ENCODE peak calls at places on chromosomes 3 and 15, in five cellular contexts. G is GM23338, H is psoas muscle, C is body of pancreas, Z is HCT116. M is an unnamed sample. For H3K36me3, the result is how much of the 10 kb centered on the place peaks cover.

GRCh38 chr3:106332884-106333283 is 464.1 kb upstream of the CBLB start:
- DNase-seq in C (no peak), Z (no peak), H (no peak), G (peak), M (no peak)

GRCh38 chr15:70151441-70151840 is 53.7 kb upstream of the TLE3 start:
- DNase-seq in C (no peak), Z (no peak), G (no peak), H (no peak), M (no peak)

GRCh38 chr3:171284308-171285075 is 175.7 kb downstream of the TNIK start:
- DNase-seq in C (peak), H (no peak), G (no peak), Z (peak), M (no peak)

GRCh38 chr3:159451482-159451881 is 537.2 kb upstream of the IL12A start:
- DNase-seq in H (no peak), G (no peak), Z (no peak), C (no peak), M (no peak)

GRCh38 chr3:58191361-58191991 is 19.3 kb downstream of the DNASE1L3 start:
- DNase-seq in G (no peak), Z (no peak), H (no peak), C (no peak), M (no peak)

GRCh38 chr3:142228964-142229363 is 3.6 kb upstream of the GK5 start:
- DNase-seq in Z (no peak), C (no peak), G (no peak), H (no peak), M (no peak)

GRCh38 chr3:57652203-57652602 is 40.7 kb downstream of the DENND6A start:
- DNase-seq in Z (no peak), H (no peak), G (no peak), C (no peak), M (no peak)

GRCh38 chr15:39919740-39920509 is at the start of gene GPR176:
- DNase-seq in Z (no peak), G (peak), C (peak), H (peak), M (peak)

GRCh38 chr3:11764931-11765363 is 81.7 kb downstream of the TAMM41 start:
- DNase-seq in C (no peak), Z (peak), H (no peak), G (no peak), M (no peak)

GRCh38 chr3:171000281-171000680 is 26.2 kb downstream of the SLC2A2 start:
- DNase-seq in H (no peak), Z (no peak), G (no peak), C (no peak), M (no peak)

GRCh38 chr15:38414351-38414750 is 39.6 kb upstream of the FAM98B start:
- DNase-seq in Z (peak), G (peak), C (peak), H (peak), M (no peak)

GRCh38 chr15:77599899-77600298 is 32.8 kb downstream of the LINGO1 start:
- DNase-seq in G (peak), C (no peak), Z (peak), H (no peak), M (no peak)

GRCh38 chr3:19901337-19901736 is 32.7 kb downstream of the EFHB start:
- DNase-seq in H (no peak), C (no peak), Z (no peak), G (no peak), M (no peak)

GRCh38 chr3:141476033-141476432 is 10.8 kb upstream of the RASA2 start:
- DNase-seq in Z (no peak), C (no peak), G (no peak), H (no peak), M (no peak)

GRCh38 chr15:73028030-73028429 is 24.2 kb upstream of the NEO1 start:
- DNase-seq in Z (no peak), H (no peak), G (no peak), C (no peak), M (no peak)

GRCh38 chr3:100777271-100777670 is 68.0 kb downstream of the TFG start:
- DNase-seq in Z (no peak), H (no peak), C (no peak), G (no peak), M (no peak)

GRCh38 chr3:45647148-45647619 is 42.0 kb upstream of the SACM1L start:
- DNase-seq in H (no peak), Z (no peak), C (peak), G (no peak), M (peak)

GRCh38 chr15:59283717-59284336 is 77.2 kb downstream of the LDHAL6B start:
- DNase-seq in Z (peak), H (no peak), G (no peak), C (no peak), M (no peak)

GRCh38 chr3:197549261-197549885 is 6.4 kb downstream of the BDH1 start:
- DNase-seq in Z (no peak), C (no peak), H (no peak), G (peak), M (no peak)

GRCh38 chr15:50577492-50577891 is 31.0 kb upstream of the USP50 start:
- DNase-seq in C (no peak), H (no peak), Z (no peak), G (no peak), M (no peak)

GRCh38 chr15:61282661-61283060 is 53.6 kb upstream of the RORA start:
- DNase-seq in G (no peak), C (no peak), H (no peak), Z (no peak), M (no peak)

GRCh38 chr3:191502583-191502982 is 41.6 kb downstream of the PYDC2 start:
- DNase-seq in G (peak), Z (peak), H (no peak), C (no peak), M (no peak)

GRCh38 chr3:149579838-149580542 is 77.8 kb downstream of the WWTR1 start:
- DNase-seq in H (no peak), C (no peak), Z (peak), G (no peak), M (no peak)

GRCh38 chr15:62781081-62781497 is 261.5 kb upstream of the TPM1 start:
- DNase-seq in C (peak), Z (no peak), G (no peak), H (no peak), M (no peak)

GRCh38 chr3:149151843-149152242 is 22.4 kb downstream of the HPS3 start:
- DNase-seq in C (peak), G (no peak), H (no peak), Z (no peak), M (no peak)

GRCh38 chr3:141659821-141660597 is 78.1 kb upstream of the RNF7 start:
- DNase-seq in Z (no peak), G (peak), C (peak), H (peak), M (peak)

GRCh38 chr3:131730581-131730980 is 227.8 kb upstream of the MRPL3 start:
- DNase-seq in G (no peak), C (no peak), H (no peak), Z (no peak), M (no peak)

GRCh38 chr3:178525180-178525704 is 11.0 kb upstream of the KCNMB2 start:
- DNase-seq in Z (no peak), C (no peak), G (peak), H (no peak), M (no peak)

GRCh38 chr3:112786002-112786590 is 60.6 kb downstream of the CD200R1L start:
- DNase-seq in C (no peak), H (no peak), Z (no peak), G (no peak), M (no peak)

GRCh38 chr3:117633207-117633606 is 923.6 kb downstream of the TUSC7 start:
- DNase-seq in G (no peak), C (peak), Z (no peak), H (no peak), M (no peak)

GRCh38 chr3:100756441-100756840 is 47.1 kb downstream of the TFG start:
- DNase-seq in Z (no peak), C (no peak), G (no peak), H (peak), M (no peak)

GRCh38 chr3:30477149-30477921 is 129.1 kb upstream of the TGFBR2 start:
- DNase-seq in G (no peak), H (no peak), Z (no peak), C (no peak), M (no peak)

GRCh38 chr15:39429898-39430357 is 151.0 kb upstream of the THBS1 start:
- DNase-seq in G (no peak), C (no peak), Z (no peak), H (no peak), M (no peak)

GRCh38 chr3:118729546-118729945 is 305.1 kb downstream of the IGSF11 start:
- DNase-seq in Z (no peak), C (no peak), H (no peak), G (peak), M (no peak)

GRCh38 chr3:172373912-172374311 is 74.3 kb downstream of the GHSR start:
- DNase-seq in Z (no peak), C (no peak), H (no peak), G (no peak), M (no peak)
- H3K36me3 ChIP-seq in Z (under half), C (under half), H (under half), G (under half), M (under half)

GRCh38 chr15:92915766-92916435 is 15.8 kb downstream of the CHD2 start:
- DNase-seq in C (no peak), Z (no peak), G (peak), H (no peak), M (no peak)

GRCh38 chr15:92917606-92918407 is 17.7 kb downstream of the CHD2 start:
- DNase-seq in Z (peak), H (peak), G (peak), C (peak), M (peak)

GRCh38 chr15:92914768-92915221 is 14.7 kb downstream of the CHD2 start:
- DNase-seq in C (no peak), G (no peak), H (no peak), Z (no peak), M (no peak)

GRCh38 chr15:92910451-92910850 is 10.3 kb downstream of the CHD2 start:
- DNase-seq in H (no peak), Z (no peak), C (no peak), G (no peak), M (no peak)

DNA sequence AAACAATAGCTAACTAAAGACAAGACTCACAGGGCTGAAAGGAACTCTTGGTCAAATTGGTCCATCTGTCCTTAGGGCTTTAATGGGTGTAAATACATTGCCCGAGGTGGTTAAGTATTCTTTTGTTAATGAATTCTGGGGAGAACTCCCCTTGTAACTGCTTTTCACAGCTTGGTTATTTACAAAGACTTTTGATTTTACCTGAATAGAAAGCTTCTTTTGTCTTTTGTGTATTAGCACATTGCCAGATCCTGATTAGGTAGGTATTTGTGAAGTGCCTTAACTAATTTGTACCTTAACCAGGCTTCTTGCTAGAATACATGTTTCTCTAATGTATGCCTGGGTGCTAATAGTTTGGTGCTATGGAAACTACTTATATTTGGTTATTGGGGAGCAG is 14.0 kb downstream of the CHD2 start:
- DNase-seq in H (no peak), C (no peak), G (peak), Z (no peak), M (no peak)
- H3K36me3 ChIP-seq in H (under half), C (under half), G (under half), Z (under half), M (under half)

DNA sequence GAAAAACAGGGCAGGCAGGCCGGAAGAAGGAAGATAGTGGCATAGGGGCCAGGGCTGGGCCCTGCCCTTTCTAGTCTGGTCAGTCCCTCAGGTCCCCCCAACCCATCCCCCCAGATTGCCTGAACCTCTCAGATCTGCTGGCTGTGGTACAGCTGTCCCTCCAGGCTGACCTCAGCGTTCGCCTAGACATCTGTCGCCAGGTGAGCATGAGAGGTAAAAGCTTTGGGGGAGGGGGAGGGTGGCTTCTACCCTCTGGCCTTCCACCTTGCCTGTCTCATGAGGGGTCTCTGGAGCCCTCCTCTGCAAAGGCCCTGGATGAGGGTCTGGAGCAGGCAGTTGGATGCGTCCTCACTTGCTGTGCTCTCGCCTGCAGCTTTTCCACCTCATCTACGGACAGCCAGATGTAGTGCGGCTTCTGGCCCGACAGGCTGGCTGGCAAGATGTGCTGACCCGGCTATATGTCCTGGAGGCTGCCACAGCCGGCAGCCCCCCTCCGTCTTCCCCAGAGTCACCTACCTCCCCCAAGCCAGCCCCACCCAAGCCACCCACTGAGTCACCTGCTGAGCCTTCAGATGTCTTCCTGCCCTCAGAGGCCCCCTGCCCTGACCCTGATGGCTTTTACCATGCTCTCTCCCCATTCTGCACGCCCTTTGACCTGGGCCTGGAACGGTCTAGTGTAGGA is 20.2 kb downstream of the NBEAL2 start:
- DNase-seq in Z (no peak), G (no peak), C (no peak), H (no peak), M (no peak)
- H3K36me3 ChIP-seq in Z (under half), G (under half), C (under half), H (under half), M (half or more)

GRCh38 chr15:65391732-65392131 is 13.9 kb upstream of the IGDCC3 start:
- DNase-seq in Z (no peak), C (no peak), G (no peak), H (no peak), M (no peak)

GRCh38 chr15:65386886-65387285 is 9.1 kb upstream of the IGDCC3 start:
- DNase-seq in G (no peak), C (no peak), Z (no peak), H (no peak), M (no peak)

GRCh38 chr15:65390447-65390846 is 12.6 kb upstream of the IGDCC3 start:
- DNase-seq in H (no peak), C (no peak), G (no peak), Z (no peak), M (no peak)

GRCh38 chr15:65388306-65389080 is 10.7 kb upstream of the IGDCC3 start:
- DNase-seq in Z (no peak), H (no peak), C (no peak), G (no peak), M (no peak)

GRCh38 chr15:65389226-65389625 is 11.4 kb upstream of the IGDCC3 start:
- DNase-seq in Z (no peak), C (no peak), G (no peak), H (no peak), M (no peak)
- H3K36me3 ChIP-seq in Z (under half), C (under half), G (under half), H (under half), M (under half)

GRCh38 chr15:52568569-52569243 is at the start of gene ARPP19:
- DNase-seq in Z (peak), C (peak), G (peak), H (peak), M (peak)
- H3K36me3 ChIP-seq in Z (under half), C (under half), G (under half), H (under half), M (under half)

DNA sequence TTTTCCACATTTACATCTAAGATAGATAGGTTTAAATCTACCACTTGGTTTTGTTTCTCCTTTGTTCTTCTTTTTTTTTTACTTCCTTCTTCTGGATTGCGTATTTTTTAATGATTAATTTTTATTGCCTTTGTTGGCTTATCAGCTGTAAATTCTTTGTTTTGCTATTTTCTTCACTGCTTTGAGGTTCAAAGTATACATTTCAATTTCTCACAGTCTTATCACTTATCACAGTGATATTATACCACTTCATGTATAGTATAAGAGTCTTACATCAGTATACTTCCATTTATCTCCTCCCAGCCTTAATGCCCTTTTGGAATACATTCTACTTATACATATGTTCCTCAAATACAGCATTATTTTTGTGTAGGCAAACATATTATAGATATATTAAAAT is 30.9 kb downstream of the IQCB1 start:
- DNase-seq in G (no peak), C (no peak), Z (no peak), H (no peak), M (no peak)
- H3K36me3 ChIP-seq in G (under half), C (under half), Z (under half), H (under half), M (under half)

GRCh38 chr15:41276821-41277220 is 45.8 kb downstream of the CHP1 start:
- DNase-seq in C (no peak), Z (no peak), H (no peak), G (no peak), M (no peak)
- H3K36me3 ChIP-seq in C (under half), Z (under half), H (under half), G (under half), M (under half)